ENCODE peak calls at places on chromosomes 16 and 17, in ten cellular contexts. T, F, A, P, B, V, U, Q, M and D are unnamed samples.

GRCh38 chr17:79612468-79613194 is 1.8 kb upstream of the RBFOX3 start:
- DNase-seq in U (peak), M (peak), Q (peak), T (no peak), V (peak), F (peak), A (no peak), P (peak), B (peak), D (peak)

GRCh38 chr16:85004587-85005205 is 6.6 kb downstream of the ZDHHC7 start:
- DNase-seq in V (peak), B (no peak), Q (no peak), A (no peak), M (peak), T (peak), F (no peak), U (peak), P (no peak), D (no peak)

GRCh38 chr17:79745641-79746105 is 14.9 kb downstream of the ENPP7 start:
- DNase-seq in T (no peak), F (no peak), P (no peak), M (no peak), A (no peak), B (no peak), U (no peak), Q (no peak), V (no peak), D (no peak)

GRCh38 chr16:83744521-83744981 is 63.2 kb upstream of the HSBP1 start:
- DNase-seq in M (no peak), Q (no peak), P (no peak), U (peak), B (peak), T (peak), V (peak), A (no peak), F (peak), D (no peak)

GRCh38 chr16:87789437-87790277 is 23.9 kb upstream of the KLHDC4 start:
- DNase-seq in B (peak), M (peak), A (no peak), Q (no peak), U (peak), T (peak), P (no peak), V (no peak), F (no peak), D (no peak)

GRCh38 chr17:8965394-8966168 is at the start of gene PIK3R5:
- DNase-seq in P (peak), U (peak), F (peak), B (no peak), M (no peak), Q (peak), T (no peak), A (no peak), V (peak), D (peak)

GRCh38 chr16:10228779-10229178 is 46.6 kb upstream of the GRIN2A start:
- DNase-seq in F (no peak), M (no peak), P (no peak), U (peak), Q (no peak), V (no peak), A (no peak), B (no peak), T (no peak), D (no peak)

GRCh38 chr16:24221219-24221618 is 34.9 kb upstream of the CACNG3 start:
- DNase-seq in A (no peak), Q (no peak), P (no peak), B (no peak), F (no peak), T (no peak), M (no peak), V (no peak), U (no peak), D (no peak)

GRCh38 chr16:54422159-54422558 is 135.6 kb upstream of the IRX3 start:
- DNase-seq in V (no peak), M (no peak), A (no peak), U (no peak), F (no peak), T (no peak), P (no peak), Q (no peak), B (no peak), D (no peak)

GRCh38 chr17:72362466-72363335 is 241.9 kb downstream of the SOX9 start:
- DNase-seq in U (peak), P (no peak), M (peak), B (no peak), V (no peak), Q (no peak), T (no peak), A (no peak), F (no peak), D (no peak)

GRCh38 chr17:11880714-11881113 is 116.6 kb downstream of the ZNF18 start:
- DNase-seq in F (no peak), P (no peak), Q (no peak), U (peak), T (peak), A (no peak), B (no peak), V (no peak), M (no peak), D (no peak)

GRCh38 chr17:75115545-75115944 is 5.8 kb downstream of the ARMC7 start:
- DNase-seq in P (no peak), M (no peak), B (no peak), T (no peak), V (no peak), A (no peak), U (no peak), F (no peak), Q (no peak), D (no peak)

GRCh38 chr16:48556913-48557351 is 53.0 kb downstream of the N4BP1 start:
- DNase-seq in V (no peak), M (peak), F (no peak), A (no peak), T (no peak), P (peak), Q (no peak), U (peak), B (no peak), D (no peak)

GRCh38 chr17:77602062-77602746 is 356.3 kb upstream of the TNRC6C start:
- DNase-seq in A (peak), Q (no peak), U (peak), B (peak), V (peak), M (peak), T (no peak), F (no peak), P (no peak), D (no peak)

GRCh38 chr16:54027126-54027922 is 259.3 kb downstream of the IRX3 start:
- DNase-seq in B (no peak), T (no peak), A (no peak), U (peak), P (no peak), V (no peak), Q (no peak), M (peak), F (no peak), D (no peak)

GRCh38 chr17:33647976-33648375 is 354.9 kb upstream of the ASIC2 start:
- DNase-seq in V (no peak), A (no peak), F (peak), B (no peak), Q (peak), U (peak), M (no peak), T (no peak), P (peak), D (peak)

GRCh38 chr17:79658811-79659207 is 48.0 kb upstream of the RBFOX3 start:
- DNase-seq in B (peak), Q (peak), M (peak), U (no peak), A (no peak), V (no peak), T (no peak), F (peak), P (peak), D (peak)

GRCh38 chr17:5078106-5079028 is at the start of gene ZFP3:
- DNase-seq in M (peak), A (peak), U (peak), T (no peak), V (peak), P (peak), Q (peak), B (peak), F (no peak), D (peak)

GRCh38 chr16:87463722-87464690 is 28.8 kb downstream of the ZCCHC14 start:
- DNase-seq in T (no peak), V (no peak), P (peak), B (no peak), Q (no peak), A (no peak), U (no peak), F (no peak), M (peak), D (peak)

GRCh38 chr16:59060212-59060611 is 326.1 kb upstream of the GOT2 start:
- DNase-seq in M (no peak), V (no peak), B (no peak), T (peak), F (no peak), U (peak), A (no peak), Q (no peak), P (no peak), D (no peak)

GRCh38 chr16:73058221-73058615 is 10.3 kb upstream of the ZFHX3 start:
- DNase-seq in V (peak), F (peak), A (no peak), T (no peak), U (peak), B (no peak), P (no peak), Q (peak), M (peak), D (no peak)

GRCh38 chr16:11390573-11391495 is 45.6 kb downstream of the RMI2 start:
- DNase-seq in M (no peak), F (peak), A (no peak), V (no peak), Q (peak), P (no peak), U (no peak), B (peak), T (no peak), D (no peak)

GRCh38 chr16:11205754-11206459 is 50.1 kb downstream of the SOCS1 start:
- DNase-seq in F (no peak), Q (peak), V (no peak), P (no peak), A (no peak), M (peak), T (no peak), U (no peak), B (no peak), D (peak)

GRCh38 chr16:83606486-83607030 is 201.2 kb upstream of the HSBP1 start:
- DNase-seq in B (no peak), A (no peak), U (no peak), T (no peak), F (no peak), V (no peak), Q (no peak), P (no peak), M (no peak), D (no peak)

GRCh38 chr16:29192329-29193247 is 207.7 kb downstream of the LAT start:
- DNase-seq in V (peak), U (no peak), F (no peak), B (no peak), A (peak), T (no peak), Q (no peak), P (peak), M (no peak), D (no peak)

GRCh38 chr17:14094676-14095075 is 25.4 kb downstream of the COX10 start:
- DNase-seq in A (no peak), F (no peak), B (no peak), M (no peak), V (no peak), P (no peak), T (no peak), U (no peak), Q (no peak), D (no peak)

GRCh38 chr17:8851600-8851999 is 15.9 kb downstream of the PIK3R6 start:
- DNase-seq in Q (no peak), T (no peak), B (no peak), U (no peak), F (no peak), A (no peak), P (no peak), M (no peak), V (no peak), D (no peak)

GRCh38 chr17:20063665-20064648 is 54.8 kb downstream of the SPECC1 start:
- DNase-seq in V (peak), U (peak), P (peak), M (peak), A (peak), Q (no peak), B (peak), T (peak), F (no peak), D (no peak)

GRCh38 chr17:82297280-82297803 is 20.1 kb downstream of the CD7 start:
- DNase-seq in U (peak), V (peak), P (peak), A (peak), Q (no peak), M (peak), B (peak), T (peak), F (no peak), D (no peak)

GRCh38 chr16:81779540-81780320 is 639 bp downstream of the PLCG2 start:
- DNase-seq in A (no peak), Q (peak), M (no peak), V (peak), P (peak), F (peak), B (no peak), T (no peak), U (no peak), D (peak)

GRCh38 chr17:82303944-82304808 is 13.2 kb downstream of the CD7 start:
- DNase-seq in P (no peak), F (no peak), Q (no peak), B (no peak), U (no peak), V (peak), A (no peak), T (no peak), M (peak), D (no peak)

GRCh38 chr17:27559996-27560481 is 70.9 kb upstream of the LGALS9 start:
- DNase-seq in U (peak), F (no peak), V (no peak), Q (no peak), A (peak), M (peak), B (peak), T (no peak), P (no peak), D (no peak)

GRCh38 chr17:27564463-27564862 is 66.5 kb upstream of the LGALS9 start:
- DNase-seq in M (peak), F (no peak), A (no peak), Q (no peak), T (no peak), B (no peak), U (no peak), P (no peak), V (no peak), D (no peak)

GRCh38 chr17:27563532-27563931 is 67.5 kb upstream of the LGALS9 start:
- DNase-seq in B (no peak), U (no peak), T (no peak), F (no peak), V (no peak), P (no peak), A (no peak), M (no peak), Q (no peak), D (no peak)

GRCh38 chr17:27560668-27561067 is 70.3 kb upstream of the LGALS9 start:
- DNase-seq in B (no peak), M (peak), P (no peak), A (no peak), U (no peak), F (no peak), T (no peak), V (no peak), Q (no peak), D (no peak)

DNA sequence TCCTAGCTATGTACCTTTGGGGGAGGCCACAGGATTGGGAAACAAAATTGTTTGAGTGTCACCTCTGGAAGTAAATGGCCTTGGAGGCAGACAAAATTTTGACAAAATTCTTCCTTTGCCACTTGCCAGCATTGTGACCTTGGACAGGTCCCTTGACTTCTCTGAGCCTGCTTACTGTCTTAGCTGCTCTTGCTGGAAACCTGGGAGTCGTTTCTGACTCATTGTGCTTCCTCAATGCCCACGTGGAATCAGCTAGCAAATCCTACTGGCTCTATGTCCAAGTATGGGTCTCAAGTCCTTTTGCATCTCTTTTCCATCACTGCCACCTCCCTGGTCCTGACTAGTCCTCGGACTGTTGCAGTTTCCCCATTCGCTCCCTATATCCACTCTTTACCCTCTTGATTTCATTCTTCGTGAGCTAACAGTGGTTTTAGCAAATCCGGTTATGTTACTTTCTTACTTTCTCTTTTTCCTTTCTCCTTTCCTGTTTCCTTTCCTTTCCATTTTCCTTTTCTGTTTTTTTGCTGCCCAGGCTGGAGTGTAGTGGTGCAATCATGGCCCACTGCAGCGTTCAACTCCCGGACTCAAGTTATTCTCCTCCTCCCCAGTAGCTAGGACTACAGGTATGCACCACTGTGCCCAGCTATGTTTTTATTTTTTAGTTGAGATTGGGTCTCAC is 68.1 kb upstream of the LGALS9 start:
- DNase-seq in P (no peak), A (no peak), B (no peak), U (no peak), F (no peak), M (no peak), T (no peak), V (no peak), Q (no peak), D (no peak)
- TF ChIP-seq CTCF in P (no peak), A (no peak), B (no peak), U (no peak), F (no peak), M (no peak), T (no peak), V (no peak), Q (no peak), D (no peak)

GRCh38 chr17:37651846-37652245 is 8.6 kb upstream of the DDX52 start:
- DNase-seq in F (no peak), M (no peak), V (no peak), Q (no peak), A (no peak), U (no peak), P (no peak), B (no peak), T (no peak), D (no peak)

GRCh38 chr17:37648555-37648954 is 5.3 kb upstream of the DDX52 start:
- DNase-seq in V (no peak), Q (no peak), B (no peak), A (no peak), U (peak), T (peak), F (no peak), M (peak), P (no peak), D (no peak)

GRCh38 chr17:37650419-37651003 is 7.3 kb upstream of the DDX52 start:
- DNase-seq in T (no peak), Q (peak), V (no peak), M (peak), A (no peak), F (peak), P (peak), U (peak), B (no peak), D (peak)
- TF ChIP-seq CTCF in T (peak), Q (peak), V (peak), M (peak), A (no peak), F (peak), P (peak), U (peak), B (no peak), D (peak)

GRCh38 chr17:16352838-16353701 is at the start of gene CENPV:
- DNase-seq in T (no peak), M (peak), V (peak), B (peak), Q (peak), F (peak), P (peak), A (peak), U (peak), D (peak)
- TF ChIP-seq CTCF in T (no peak), M (no peak), V (no peak), B (no peak), Q (no peak), F (no peak), P (no peak), A (no peak), U (no peak), D (no peak)

GRCh38 chr17:7748098-7748775 is 30.7 kb downstream of the DNAH2 start:
- DNase-seq in T (no peak), F (no peak), B (peak), A (no peak), Q (no peak), V (peak), P (no peak), U (no peak), M (peak), D (no peak)

GRCh38 chr17:7744416-7744815 is 26.9 kb downstream of the DNAH2 start:
- DNase-seq in A (no peak), B (no peak), T (no peak), F (no peak), P (no peak), U (no peak), V (peak), M (peak), Q (no peak), D (no peak)

GRCh38 chr17:7742729-7743128 is 25.2 kb downstream of the DNAH2 start:
- DNase-seq in B (no peak), Q (no peak), M (no peak), V (peak), P (no peak), U (no peak), F (no peak), A (no peak), T (no peak), D (no peak)

GRCh38 chr17:7747586-7747985 is 30.0 kb downstream of the DNAH2 start:
- DNase-seq in T (no peak), A (no peak), U (no peak), B (no peak), Q (no peak), V (no peak), M (peak), P (no peak), F (no peak), D (no peak)

DNA sequence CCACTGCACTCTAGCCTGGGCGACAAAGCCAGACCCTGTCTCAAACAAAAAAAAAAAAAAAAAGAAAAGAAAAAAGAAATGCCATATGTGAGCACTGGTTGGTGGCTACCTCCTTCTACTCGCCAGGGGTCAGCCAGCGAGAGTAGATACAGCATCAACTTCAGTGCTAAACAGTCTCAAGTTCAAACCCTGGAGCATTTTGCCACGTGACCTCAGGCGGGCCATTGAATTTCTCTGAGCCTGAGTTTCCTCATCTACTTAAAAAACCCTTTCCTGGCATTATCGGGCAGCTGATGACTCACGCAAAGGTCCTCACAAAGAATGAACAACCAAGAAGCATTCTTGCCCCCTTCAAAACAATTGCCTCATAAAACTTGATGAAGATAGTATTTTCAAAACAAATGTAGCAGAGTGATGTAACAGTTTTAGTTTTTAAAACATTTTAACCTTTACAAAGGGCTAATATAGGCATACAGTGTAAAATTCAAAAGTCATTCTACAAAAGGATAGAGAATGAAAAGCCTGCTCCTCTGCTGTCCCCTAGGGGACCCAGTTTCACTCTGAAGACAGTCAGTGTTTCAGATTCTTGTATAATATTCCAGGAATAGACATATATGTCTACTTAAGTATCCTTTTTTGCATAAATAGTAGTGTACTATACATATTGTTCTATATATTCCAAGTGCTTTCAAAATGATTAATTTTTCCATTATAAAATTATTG is 28.4 kb downstream of the DNAH2 start:
- DNase-seq in F (no peak), A (no peak), B (no peak), U (peak), V (peak), P (no peak), T (peak), M (peak), Q (no peak), D (peak)
- TF ChIP-seq CTCF in F (no peak), A (no peak), B (no peak), U (no peak), V (no peak), P (no peak), T (peak), M (peak), Q (no peak), D (no peak)